ENCODE peak calls at places on chromosomes 11 and 22, in eight cellular contexts. A is A549, E is upper lobe of left lung, R is fibroblast of pulmonary artery, V is fibroblast of lung, Y is ascending aorta, U is AG04449, X is AG04450. D is an unnamed sample.

GRCh38 chr11:81596709-81597108 is 1137.0 kb downstream of the FAM181B start:
- DNase-seq in A (no peak), E (no peak), R (no peak), V (no peak), Y (no peak), U (no peak), X (no peak), D (no peak)

GRCh38 chr11:74954199-74954598 is 5.1 kb downstream of the SPCS2 start:
- DNase-seq in A (no peak), E (no peak), R (no peak), V (no peak), Y (no peak), U (no peak), X (no peak), D (no peak)

GRCh38 chr11:128574576-128575011 is 12.8 kb downstream of the ETS1 start:
- DNase-seq in A (no peak), E (no peak), R (no peak), V (peak; percentile 41), Y (no peak), U (no peak), X (no peak), D (no peak)

GRCh38 chr11:107405260-107405659 is 52.4 kb downstream of the CWF19L2 start:
- DNase-seq in A (no peak), E (no peak), R (no peak), V (no peak), Y (no peak), U (no peak), X (no peak), D (no peak)

GRCh38 chr11:125164091-125164421 is 495 bp upstream of the PKNOX2 start:
- DNase-seq in A (no peak), E (no peak), R (no peak), V (no peak), Y (no peak), U (no peak), X (no peak), D (no peak)

GRCh38 chr11:119315139-119316016 is 1.6 kb downstream of the MCAM start:
- DNase-seq in A (no peak), E (peak; percentile 85), R (no peak), V (peak; percentile 18), Y (peak; percentile 82), U (no peak), X (no peak), D (no peak)

GRCh38 chr11:2564008-2564530 is 119.3 kb downstream of the KCNQ1 start:
- DNase-seq in A (no peak), E (peak; percentile 42), R (no peak), V (no peak), Y (no peak), U (no peak), X (no peak), D (no peak)

GRCh38 chr11:121467965-121468364 is 15.2 kb upstream of the SORL1-AS1 start:
- DNase-seq in A (no peak), E (no peak), R (no peak), V (peak; percentile 30), Y (no peak), U (no peak), X (no peak), D (no peak)

GRCh38 chr22:31246687-31247086 is 34.6 kb downstream of the LIMK2 start:
- DNase-seq in A (no peak), E (no peak), R (no peak), V (no peak), Y (no peak), U (no peak), X (no peak), D (no peak)

GRCh38 chr11:66619080-66619554 is 2.7 kb downstream of the RBM14 start:
- DNase-seq in A (peak; percentile 25), E (no peak), R (peak; percentile 88), V (peak; percentile 75), Y (no peak), U (no peak), X (no peak), D (peak; percentile 24)

GRCh38 chr11:43747130-43747802 is 66.7 kb downstream of the HSD17B12 start:
- DNase-seq in A (no peak), E (no peak), R (no peak), V (no peak), Y (no peak), U (no peak), X (no peak), D (no peak)

GRCh38 chr22:37972527-37972926 is 11.8 kb downstream of the SOX10 start:
- DNase-seq in A (no peak), E (no peak), R (peak; percentile 48), V (no peak), Y (no peak), U (no peak), X (no peak), D (no peak)

GRCh38 chr11:65066315-65066714 is 8.0 kb upstream of the NAALADL1 start:
- DNase-seq in A (no peak), E (no peak), R (no peak), V (no peak), Y (no peak), U (no peak), X (no peak), D (no peak)

GRCh38 chr22:32558681-32559355 is 84.2 kb downstream of the FBXO7 start:
- DNase-seq in A (peak; percentile 86), E (peak; percentile 78), R (peak; percentile 24), V (peak; percentile 85), Y (peak; percentile 86), U (no peak), X (peak; percentile 37), D (peak; percentile 38)

GRCh38 chr11:104668797-104669463 is 229.3 kb downstream of the CASP12 start:
- DNase-seq in A (peak; percentile 47), E (no peak), R (peak; percentile 89), V (peak; percentile 93), Y (no peak), U (peak; percentile 26), X (peak; percentile 69), D (peak; percentile 22)

GRCh38 chr11:57615308-57615707 is 17.8 kb downstream of the SERPING1 start:
- DNase-seq in A (no peak), E (no peak), R (no peak), V (no peak), Y (no peak), U (no peak), X (no peak), D (no peak)

GRCh38 chr11:19241260-19242183 is 777 bp upstream of the E2F8 start:
- DNase-seq in A (peak; percentile 16), E (no peak), R (no peak), V (no peak), Y (no peak), U (no peak), X (no peak), D (no peak)

GRCh38 chr11:72113170-72113808 is 794 bp upstream of the ANAPC15 start:
- DNase-seq in A (no peak), E (no peak), R (no peak), V (peak; percentile 9), Y (no peak), U (no peak), X (no peak), D (no peak)

GRCh38 chr11:31150011-31150410 is 219.5 kb downstream of the DCDC1 start:
- DNase-seq in A (no peak), E (no peak), R (no peak), V (no peak), Y (no peak), U (no peak), X (no peak), D (no peak)

GRCh38 chr11:2077061-2077802 is 62.0 kb downstream of the IGF2 start:
- DNase-seq in A (peak; percentile 88), E (no peak), R (peak; percentile 47), V (peak; percentile 84), Y (no peak), U (no peak), X (no peak), D (no peak)

GRCh38 chr22:50545522-50546325 is at the start of gene KLHDC7B:
- DNase-seq in A (no peak), E (peak; percentile 60), R (no peak), V (no peak), Y (no peak), U (no peak), X (no peak), D (no peak)

GRCh38 chr11:117823294-117823940 is 1.1 kb downstream of the FXYD2 start:
- DNase-seq in A (peak; percentile 25), E (peak; percentile 64), R (peak; percentile 23), V (no peak), Y (no peak), U (no peak), X (no peak), D (no peak)
- TF ChIP-seq CTCF in A (no peak), E (no peak), R (peak; percentile 21), V (no peak), Y (peak; percentile 7), U (no peak), X (peak; percentile 6), D (no peak)

DNA sequence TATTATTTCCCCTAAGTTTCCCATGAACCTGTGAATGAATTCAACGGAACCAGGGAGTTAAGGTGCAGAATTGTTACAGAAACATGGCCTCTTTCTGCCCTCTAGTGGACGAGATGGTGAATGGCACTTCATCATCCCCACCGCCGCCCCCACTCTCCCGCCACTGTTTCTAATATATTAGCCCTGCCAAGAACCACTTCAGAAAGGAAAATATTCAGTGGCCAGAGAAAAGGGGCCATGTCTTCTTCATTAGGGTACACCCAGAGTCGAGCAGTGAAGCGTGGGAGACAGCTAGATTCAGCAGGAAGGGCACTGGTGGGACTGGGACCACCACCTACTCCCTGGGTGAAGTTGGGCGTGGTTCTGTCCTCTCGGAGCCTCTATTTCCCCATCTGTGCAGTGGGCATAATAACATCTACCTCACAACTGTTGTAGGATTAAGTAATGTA is 46.4 kb upstream of the SYT13 start:
- DNase-seq in A (peak; percentile 29), E (no peak), R (peak; percentile 59), V (no peak), Y (no peak), U (no peak), X (no peak), D (no peak)
- TF ChIP-seq CTCF in A (peak; percentile 87), E (peak; percentile 85), R (peak; percentile 59), V (peak; percentile 64), Y (peak; percentile 81), U (peak; percentile 59), X (peak; percentile 60), D (peak; percentile 59)

GRCh38 chr11:132078230-132078629 is 707.8 kb downstream of the NTM start:
- DNase-seq in A (no peak), E (no peak), R (no peak), V (no peak), Y (no peak), U (no peak), X (no peak), D (no peak)
- TF ChIP-seq CTCF in A (no peak), E (no peak), R (no peak), V (no peak), Y (no peak), U (no peak), X (no peak), D (no peak)

DNA sequence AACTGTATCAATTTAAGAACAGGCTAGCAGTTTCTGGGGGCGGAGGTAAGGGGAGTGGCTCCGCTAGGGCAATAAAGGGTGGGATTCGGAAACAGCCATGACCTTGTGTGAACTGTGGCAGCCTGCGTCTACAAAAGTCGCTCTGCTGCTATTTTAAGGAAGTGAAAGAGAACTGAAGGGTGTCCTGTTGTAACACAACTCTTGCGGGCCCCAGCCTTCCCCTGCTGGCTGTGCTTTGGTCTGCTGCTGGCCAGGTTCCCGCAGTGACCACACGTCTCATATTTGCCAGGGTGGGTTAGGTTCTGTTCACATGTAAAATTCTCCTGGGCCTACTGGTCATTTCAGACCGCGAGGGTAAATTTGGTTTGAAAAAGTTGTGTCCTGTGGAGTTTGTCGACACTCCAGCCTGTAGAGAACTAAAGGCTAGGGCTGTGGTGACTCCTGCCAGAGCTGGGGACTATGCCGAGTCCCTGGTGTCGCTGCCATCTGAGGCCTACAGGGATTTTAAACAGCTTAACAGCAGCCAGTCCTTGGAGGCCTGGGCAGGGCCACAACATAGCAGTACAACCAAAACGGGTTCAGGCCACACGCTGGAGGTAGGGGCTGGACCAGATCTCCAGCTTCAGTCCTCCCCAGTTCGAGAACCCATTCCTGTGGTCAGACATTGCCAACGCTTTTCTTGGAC is 1.1 kb upstream of the PPFIBP2 start:
- DNase-seq in A (no peak), E (peak; percentile 37), R (peak; percentile 23), V (no peak), Y (peak; percentile 93), U (no peak), X (no peak), D (peak; percentile 48)
- TF ChIP-seq CTCF in A (no peak), E (no peak), R (no peak), V (peak; percentile 21), Y (no peak), U (no peak), X (no peak), D (peak; percentile 23)